ENCODE peak calls at places on chromosomes 6 and 20, in five cellular contexts. X is T follicular helper cell; C is H9; A is stimulated activated CD8-positive, alpha-beta memory T cell treated with anti-CD3 and anti-CD28 coated beads, Interleukin-12 subunit alpha, Interleukin-12 subunit beta, amount 100 ng/mL, for 4 hours; O is activated gamma-delta T cell treated with Interleukin-2 at 50 U/mL for 16 hours. B is an unnamed sample.
A peak's percentile ranks its signal among the peaks of the same experiment; 100 is the strongest.

GRCh38 chr6:167668019-167668753 is 158.5 kb upstream of the AFDN start:
- DNase-seq in A (no peak), C (no peak), O (no peak), X (no peak), B (no peak)

GRCh38 chr20:24357169-24357568 is 112.3 kb upstream of the SYNDIG1 start:
- DNase-seq in O (no peak), A (no peak), C (no peak), X (no peak), B (no peak)

GRCh38 chr20:46559685-46560440 is 9.4 kb upstream of the OCSTAMP start:
- DNase-seq in A (no peak), C (no peak), O (no peak), X (no peak), B (no peak)

GRCh38 chr20:25025091-25025861 is 32.7 kb downstream of the ACSS1 start:
- DNase-seq in C (no peak), A (no peak), X (no peak), O (no peak), B (no peak)

GRCh38 chr20:57582432-57583288 is 21.8 kb downstream of the PCK1 start:
- DNase-seq in A (no peak), X (no peak), O (no peak), C (peak; percentile 55), B (no peak)

GRCh38 chr20:3316131-3316530 is 77.1 kb upstream of the SLC4A11 start:
- DNase-seq in C (no peak), O (no peak), X (no peak), A (no peak), B (no peak)

GRCh38 chr6:140174509-140174908 is 800.1 kb upstream of the CITED2 start:
- DNase-seq in C (no peak), X (no peak), A (no peak), O (no peak), B (no peak)

GRCh38 chr6:4358414-4359107 is 223.2 kb upstream of the ECI2 start:
- DNase-seq in A (no peak), X (no peak), C (peak; percentile 85), O (no peak), B (no peak)

GRCh38 chr20:54257090-54257816 is 49.4 kb downstream of the PFDN4 start:
- DNase-seq in C (no peak), O (no peak), X (no peak), A (no peak), B (no peak)

GRCh38 chr20:63968136-63968927 is 1.4 kb downstream of the ZNF512B start:
- DNase-seq in X (no peak), O (no peak), C (peak; percentile 23), A (no peak), B (no peak)

GRCh38 chr6:90368601-90369000 is 72.0 kb upstream of the BACH2 start:
- DNase-seq in C (no peak), O (no peak), A (no peak), X (no peak), B (no peak)

GRCh38 chr6:45421700-45422540 is 44.2 kb upstream of the SUPT3H start:
- DNase-seq in C (peak; percentile 52), X (peak; percentile 20), O (peak; percentile 39), A (peak; percentile 33), B (peak; percentile 45)

GRCh38 chr6:85458782-85459181 is 8.9 kb downstream of the NT5E start:
- DNase-seq in X (no peak), A (no peak), O (no peak), C (no peak), B (no peak)

GRCh38 chr20:33687370-33687915 is 1.3 kb upstream of the E2F1 start:
- DNase-seq in A (no peak), X (no peak), C (no peak), O (no peak), B (no peak)

GRCh38 chr6:26152226-26153101 is 65.2 kb downstream of the HFE start:
- DNase-seq in X (no peak), O (no peak), C (no peak), A (no peak), B (no peak)

GRCh38 chr6:16301511-16301910 is 63.1 kb downstream of the GMPR start:
- DNase-seq in C (no peak), X (no peak), A (no peak), O (no peak), B (no peak)

GRCh38 chr20:5859611-5860010 is 90.7 kb downstream of the TRMT6 start:
- DNase-seq in X (no peak), C (no peak), O (no peak), A (no peak), B (no peak)

GRCh38 chr6:63456734-63457133 is 115.5 kb upstream of the LOC128125822 start:
- DNase-seq in X (no peak), C (no peak), O (no peak), A (no peak), B (no peak)

GRCh38 chr6:106117579-106117978 is 31.4 kb downstream of the PRDM1 start:
- DNase-seq in C (no peak), A (peak; percentile 43), O (peak; percentile 56), X (peak; percentile 48), B (peak; percentile 87)